ENCODE peak calls at places on chromosomes 5 and 9, in seven cellular contexts. K is thyroid gland, H is heart left ventricle, W is ovary, E is body of pancreas, P is K562, L is tibial nerve. J is an unnamed sample.

GRCh38 chr9:87713278-87713989 is 12.5 kb upstream of the CTSL start:
- DNase-seq in K (peak; percentile 46), H (peak; percentile 92), W (peak; percentile 91), E (peak; percentile 51), P (peak; percentile 89), L (peak; percentile 88), J (peak; percentile 77)

GRCh38 chr9:135329571-135330306 is 149.8 kb upstream of the PPP1R26 start:
- DNase-seq in K (no peak), H (no peak), W (no peak), E (peak; percentile 8), P (no peak), L (no peak), J (no peak)

GRCh38 chr5:135608761-135609443 is 30.1 kb upstream of the CXCL14 start:
- DNase-seq in K (no peak), H (no peak), W (no peak), E (no peak), P (no peak), L (no peak), J (no peak)

GRCh38 chr5:22896155-22896554 is 43.0 kb upstream of the CDH12 start:
- DNase-seq in K (no peak), H (no peak), W (no peak), E (no peak), P (no peak), L (no peak), J (no peak)

GRCh38 chr9:2857564-2858198 is 13.8 kb upstream of the PUM3 start:
- DNase-seq in K (peak; percentile 72), H (peak; percentile 51), W (peak; percentile 75), E (peak; percentile 77), P (peak; percentile 64), L (peak; percentile 89), J (peak; percentile 90)

GRCh38 chr5:170393235-170393634 is 4.1 kb upstream of the KCNMB1 start:
- DNase-seq in K (no peak), H (no peak), W (no peak), E (no peak), P (no peak), L (no peak), J (no peak)

GRCh38 chr9:135797507-135798302 is 95.7 kb downstream of the KCNT1 start:
- DNase-seq in K (no peak), H (peak; percentile 56), W (no peak), E (peak; percentile 27), P (peak; percentile 74), L (no peak), J (peak; percentile 60)

GRCh38 chr9:110016340-110016739 is 191.6 kb downstream of the C9orf152 start:
- DNase-seq in K (no peak), H (no peak), W (no peak), E (no peak), P (no peak), L (no peak), J (no peak)

GRCh38 chr5:133818869-133819600 is 149.4 kb downstream of the C5orf15 start:
- DNase-seq in K (no peak), H (no peak), W (no peak), E (no peak), P (no peak), L (no peak), J (no peak)

GRCh38 chr9:132885691-132886357 is 7.1 kb downstream of the SPACA9 start:
- DNase-seq in K (peak; percentile 52), H (no peak), W (no peak), E (no peak), P (no peak), L (no peak), J (peak; percentile 68)

GRCh38 chr5:34660444-34660843 is 4.3 kb downstream of the RAI14 start:
- DNase-seq in K (no peak), H (no peak), W (no peak), E (no peak), P (no peak), L (no peak), J (no peak)

GRCh38 chr5:114957384-114957783 is 212.3 kb downstream of the TRIM36 start:
- DNase-seq in K (no peak), H (no peak), W (no peak), E (no peak), P (no peak), L (no peak), J (no peak)

GRCh38 chr5:141529002-141529401 is 40.1 kb downstream of the PCDHGC5 start:
- DNase-seq in K (no peak), H (peak; percentile 76), W (peak; percentile 60), E (peak; percentile 38), P (no peak), L (peak; percentile 24), J (no peak)

DNA sequence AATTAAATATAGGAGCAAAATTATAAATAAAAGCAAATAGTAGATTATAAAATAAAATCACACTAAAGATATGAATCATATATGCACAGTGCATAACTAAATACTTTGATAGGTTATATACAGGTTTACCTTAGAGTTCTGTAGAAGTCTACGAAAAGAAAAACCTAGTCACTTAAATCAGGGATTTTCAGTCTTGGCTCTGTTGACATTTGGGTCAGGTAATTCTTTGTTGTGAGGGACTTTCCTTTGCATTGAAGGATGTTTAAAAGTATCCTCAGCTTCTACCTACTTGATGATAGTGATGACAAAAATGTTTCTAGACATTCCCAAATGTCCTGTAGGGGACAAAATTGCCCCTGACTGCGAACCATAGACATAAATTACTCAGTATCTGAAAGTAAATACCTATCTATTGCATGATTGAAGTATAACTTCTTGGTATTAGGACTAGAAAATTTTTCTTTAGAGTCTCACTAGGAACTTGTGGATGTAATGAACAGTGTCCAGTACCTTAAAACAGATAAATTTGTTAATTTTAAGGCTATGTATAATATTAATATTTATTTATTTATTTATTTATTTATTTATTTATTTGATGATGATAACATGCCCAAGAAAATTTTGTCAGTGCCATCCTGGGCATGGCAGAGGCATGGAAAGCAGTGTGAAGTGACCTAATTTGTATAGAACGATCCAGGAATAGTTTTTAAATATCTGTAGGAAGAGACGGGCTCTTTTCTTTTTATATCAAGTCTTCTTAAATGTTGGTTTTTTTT is 44.0 kb upstream of the LRRC70 start:
- DNase-seq in K (no peak), H (no peak), W (no peak), E (no peak), P (no peak), L (no peak), J (no peak)
- TF ChIP-seq CTCF in K (no peak), H (no peak), W (no peak), E (no peak), P (no peak), L (no peak), J (no peak)

GRCh38 chr5:179610109-179610902 is 13.2 kb downstream of the HNRNPH1 start:
- DNase-seq in K (no peak), H (no peak), W (no peak), E (no peak), P (peak; percentile 48), L (peak; percentile 22), J (peak; percentile 23)
- TF ChIP-seq POLR2A in K (no peak), H (no peak), W (no peak), E (no peak), P (peak; percentile 53), L (no peak), J (no peak)

GRCh38 chr9:19120846-19121245 is 6.4 kb downstream of the PLIN2 start:
- DNase-seq in K (no peak), H (no peak), W (no peak), E (no peak), P (no peak), L (no peak), J (no peak)

GRCh38 chr9:19124430-19124793 is 2.9 kb downstream of the PLIN2 start:
- DNase-seq in K (no peak), H (no peak), W (no peak), E (no peak), P (no peak), L (no peak), J (no peak)

GRCh38 chr9:19119241-19119640 is 8.1 kb downstream of the PLIN2 start:
- DNase-seq in K (no peak), H (no peak), W (no peak), E (no peak), P (no peak), L (no peak), J (peak; percentile 78)

GRCh38 chr9:19119801-19120440 is 7.4 kb downstream of the PLIN2 start:
- DNase-seq in K (no peak), H (no peak), W (no peak), E (no peak), P (no peak), L (no peak), J (no peak)

DNA sequence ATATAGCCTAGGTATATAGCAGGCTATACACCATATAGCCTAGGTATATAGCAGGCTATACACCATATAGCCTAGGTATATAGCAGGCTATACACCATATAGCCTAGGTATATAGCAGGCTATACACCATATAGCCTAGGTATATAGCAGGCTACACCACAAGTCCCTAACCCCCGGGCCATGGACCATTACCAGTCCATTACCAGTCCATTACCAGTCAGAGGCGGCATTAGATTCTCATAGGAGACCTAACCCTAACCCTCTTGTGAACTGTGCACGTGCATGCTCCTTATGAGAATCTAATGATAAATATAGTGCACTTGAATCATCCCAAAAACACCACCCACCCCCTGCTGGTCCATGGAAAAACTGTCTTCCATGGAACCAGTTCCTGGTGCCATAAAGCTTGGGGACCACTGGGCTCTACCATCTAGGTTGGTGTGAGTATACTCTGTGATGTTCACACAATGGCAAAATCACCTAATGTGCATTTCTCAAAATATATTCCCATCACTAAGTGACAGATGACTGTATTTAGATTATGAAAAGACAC is 4.7 kb downstream of the PLIN2 start:
- DNase-seq in K (no peak), H (no peak), W (no peak), E (no peak), P (no peak), L (no peak), J (no peak)
- TF ChIP-seq CTCF in K (no peak), H (no peak), W (no peak), E (no peak), P (no peak), L (no peak), J (peak; percentile 3)

GRCh38 chr5:151058891-151059611 is 21.8 kb downstream of the TNIP1 start:
- DNase-seq in K (peak; percentile 90), H (no peak), W (no peak), E (no peak), P (no peak), L (no peak), J (peak; percentile 26)
- TF ChIP-seq POLR2A in K (no peak), H (no peak), W (no peak), E (no peak), P (no peak), L (no peak), J (no peak)

GRCh38 chr9:95912773-95913172 is 37.3 kb downstream of the ERCC6L2 start:
- DNase-seq in K (no peak), H (no peak), W (no peak), E (no peak), P (no peak), L (no peak), J (no peak)
- TF ChIP-seq CTCF in K (no peak), H (no peak), W (no peak), E (no peak), P (no peak), L (no peak), J (no peak)

GRCh38 chr9:105557804-105558610 is at the start of gene FKTN:
- DNase-seq in K (peak; percentile 87), H (peak; percentile 92), W (peak; percentile 84), E (peak; percentile 88), P (peak; percentile 91), L (peak; percentile 78), J (peak; percentile 88)
- TF ChIP-seq POLR2A in K (no peak), H (peak; percentile 40), W (no peak), E (peak; percentile 48), P (peak; percentile 76), L (no peak), J (peak; percentile 54)

GRCh38 chr5:108451269-108451668 is 69.4 kb upstream of the FBXL17 start:
- DNase-seq in K (no peak), H (no peak), W (no peak), E (no peak), P (no peak), L (no peak), J (no peak)
- TF ChIP-seq CTCF in K (no peak), H (no peak), W (no peak), E (no peak), P (no peak), L (no peak), J (no peak)